ENCODE peak calls at places on chromosomes 4 and X, in six cellular contexts. One of them, this sample, is unnamed.

GRCh38 chr4:114474401-114474800 is 124.2 kb upstream of the UGT8 start:
- DNase-seq in ovary: no peak
- DNase-seq in fibroblast of lung: peak; percentile 12
- DNase-seq in GM23338: no peak
- DNase-seq in mucosa of descending colon: no peak
- DNase-seq in ascending aorta: no peak
- DNase-seq in this sample: no peak

GRCh38 chr4:8508266-8508665 is 67.7 kb downstream of the TRMT44 start:
- DNase-seq in ovary: no peak
- DNase-seq in mucosa of descending colon: no peak
- DNase-seq in GM23338: no peak
- DNase-seq in fibroblast of lung: no peak
- DNase-seq in ascending aorta: no peak
- DNase-seq in this sample: no peak

GRCh38 chr4:71938776-71939175 is 93.0 kb upstream of the NPFFR2 start:
- DNase-seq in ovary: no peak
- DNase-seq in fibroblast of lung: peak; percentile 52
- DNase-seq in mucosa of descending colon: no peak
- DNase-seq in GM23338: no peak
- DNase-seq in ascending aorta: no peak
- DNase-seq in this sample: no peak

GRCh38 chr4:42454755-42455154 is 57.5 kb downstream of the SHISA3 start:
- DNase-seq in ascending aorta: no peak
- DNase-seq in ovary: no peak
- DNase-seq in fibroblast of lung: no peak
- DNase-seq in mucosa of descending colon: no peak
- DNase-seq in GM23338: no peak
- DNase-seq in this sample: no peak

GRCh38 chr4:2416564-2417195 is 1.8 kb downstream of the ZFYVE28 start:
- DNase-seq in ascending aorta: no peak
- DNase-seq in fibroblast of lung: peak; percentile 9
- DNase-seq in mucosa of descending colon: peak; percentile 73
- DNase-seq in GM23338: peak; percentile 85
- DNase-seq in ovary: no peak
- DNase-seq in this sample: peak; percentile 47

GRCh38 chr4:72567821-72568620 is 1.0 kb downstream of the ADAMTS3 start:
- DNase-seq in ovary: peak; percentile 84
- DNase-seq in fibroblast of lung: peak; percentile 93
- DNase-seq in GM23338: peak; percentile 96
- DNase-seq in ascending aorta: peak; percentile 30
- DNase-seq in mucosa of descending colon: peak; percentile 38
- DNase-seq in this sample: peak; percentile 45

GRCh38 chr4:87843936-87844335 is 11.2 kb downstream of the MEPE start:
- DNase-seq in GM23338: no peak
- DNase-seq in ovary: no peak
- DNase-seq in mucosa of descending colon: no peak
- DNase-seq in ascending aorta: no peak
- DNase-seq in fibroblast of lung: peak; percentile 91
- DNase-seq in this sample: no peak

GRCh38 chrX:130184857-130185256 is 13.1 kb downstream of the RAB33A start:
- DNase-seq in ascending aorta: no peak
- DNase-seq in GM23338: no peak
- DNase-seq in mucosa of descending colon: no peak
- DNase-seq in fibroblast of lung: no peak
- DNase-seq in ovary: no peak
- DNase-seq in this sample: no peak

GRCh38 chrX:129158505-129158904 is 364.8 kb downstream of the SMARCA1 start:
- DNase-seq in mucosa of descending colon: no peak
- DNase-seq in ascending aorta: no peak
- DNase-seq in fibroblast of lung: no peak
- DNase-seq in GM23338: peak; percentile 13
- DNase-seq in ovary: no peak
- DNase-seq in this sample: no peak

GRCh38 chrX:135480076-135480475 is 40.4 kb upstream of the INTS6L start:
- DNase-seq in mucosa of descending colon: no peak
- DNase-seq in ovary: no peak
- DNase-seq in fibroblast of lung: no peak
- DNase-seq in ascending aorta: no peak
- DNase-seq in GM23338: no peak
- DNase-seq in this sample: no peak

GRCh38 chr4:105990933-105991332 is 95.7 kb downstream of the NPNT start:
- DNase-seq in ovary: peak; percentile 54
- DNase-seq in fibroblast of lung: peak; percentile 66
- DNase-seq in ascending aorta: peak; percentile 70
- DNase-seq in mucosa of descending colon: peak; percentile 62
- DNase-seq in GM23338: no peak
- DNase-seq in this sample: no peak

GRCh38 chr4:76733380-76733779 is 164.6 kb downstream of the SOWAHB start:
- DNase-seq in ascending aorta: no peak
- DNase-seq in mucosa of descending colon: peak; percentile 49
- DNase-seq in ovary: no peak
- DNase-seq in fibroblast of lung: no peak
- DNase-seq in GM23338: no peak
- DNase-seq in this sample: no peak

GRCh38 chrX:108000751-108001150 is 18.6 kb upstream of the TEX13B start:
- DNase-seq in ovary: no peak
- DNase-seq in ascending aorta: no peak
- DNase-seq in fibroblast of lung: no peak
- DNase-seq in mucosa of descending colon: no peak
- DNase-seq in GM23338: no peak
- DNase-seq in this sample: no peak

GRCh38 chrX:78327370-78328048 is at the start of gene CYSLTR1:
- DNase-seq in mucosa of descending colon: no peak
- DNase-seq in fibroblast of lung: no peak
- DNase-seq in ascending aorta: no peak
- DNase-seq in GM23338: peak; percentile 3
- DNase-seq in ovary: no peak
- DNase-seq in this sample: no peak

GRCh38 chr4:80128941-80129340 is 55.9 kb upstream of the ANTXR2 start:
- DNase-seq in mucosa of descending colon: no peak
- DNase-seq in GM23338: no peak
- DNase-seq in fibroblast of lung: no peak
- DNase-seq in ovary: no peak
- DNase-seq in ascending aorta: no peak
- DNase-seq in this sample: no peak

GRCh38 chr4:38664704-38665401 is 854 bp downstream of the KLF3 start:
- DNase-seq in ovary: peak; percentile 89
- DNase-seq in mucosa of descending colon: peak; percentile 79
- DNase-seq in fibroblast of lung: peak; percentile 63
- DNase-seq in GM23338: peak; percentile 60
- DNase-seq in ascending aorta: no peak
- DNase-seq in this sample: peak; percentile 75

GRCh38 chrX:153776611-153777045 is 4.2 kb upstream of the SRPK3 start:
- DNase-seq in GM23338: no peak
- DNase-seq in mucosa of descending colon: peak; percentile 16
- DNase-seq in ovary: no peak
- DNase-seq in fibroblast of lung: no peak
- DNase-seq in ascending aorta: no peak
- DNase-seq in this sample: peak; percentile 11

GRCh38 chr4:61992351-61992750 is 792.2 kb downstream of the ADGRL3 start:
- DNase-seq in ascending aorta: no peak
- DNase-seq in fibroblast of lung: no peak
- DNase-seq in ovary: no peak
- DNase-seq in mucosa of descending colon: no peak
- DNase-seq in GM23338: peak; percentile 56
- DNase-seq in this sample: peak; percentile 37

GRCh38 chr4:8383016-8383415 is 57.5 kb downstream of the ACOX3 start:
- DNase-seq in ovary: peak; percentile 36
- DNase-seq in ascending aorta: no peak
- DNase-seq in fibroblast of lung: no peak
- DNase-seq in mucosa of descending colon: no peak
- DNase-seq in GM23338: no peak
- DNase-seq in this sample: no peak

GRCh38 chr4:6180841-6181631 is 19.3 kb downstream of the JAKMIP1 start:
- DNase-seq in ascending aorta: no peak
- DNase-seq in GM23338: no peak
- DNase-seq in ovary: no peak
- DNase-seq in fibroblast of lung: no peak
- DNase-seq in mucosa of descending colon: no peak
- DNase-seq in this sample: no peak

GRCh38 chr4:186249785-186250739 is 15.9 kb upstream of the F11 start:
- DNase-seq in GM23338: peak; percentile 85
- DNase-seq in ovary: no peak
- DNase-seq in fibroblast of lung: peak; percentile 35
- DNase-seq in ascending aorta: no peak
- DNase-seq in mucosa of descending colon: no peak
- DNase-seq in this sample: no peak

GRCh38 chr4:68152411-68152810 is 22.7 kb upstream of the TMPRSS11F start:
- DNase-seq in ascending aorta: no peak
- DNase-seq in mucosa of descending colon: no peak
- DNase-seq in fibroblast of lung: peak; percentile 82
- DNase-seq in GM23338: no peak
- DNase-seq in ovary: no peak
- DNase-seq in this sample: no peak

GRCh38 chr4:68724426-68724825 is 54.0 kb upstream of the UGT2B15 start:
- DNase-seq in GM23338: peak; percentile 11
- DNase-seq in mucosa of descending colon: peak; percentile 69
- DNase-seq in fibroblast of lung: no peak
- DNase-seq in ovary: no peak
- DNase-seq in ascending aorta: no peak
- DNase-seq in this sample: no peak

GRCh38 chr4:751676-752075 is 46.0 kb downstream of the PCGF3 start:
- DNase-seq in mucosa of descending colon: no peak
- DNase-seq in GM23338: no peak
- DNase-seq in fibroblast of lung: peak; percentile 58
- DNase-seq in ovary: no peak
- DNase-seq in ascending aorta: no peak
- DNase-seq in this sample: no peak

GRCh38 chr4:9996319-9997110 is 24.8 kb downstream of the SLC2A9 start:
- DNase-seq in mucosa of descending colon: peak; percentile 79
- DNase-seq in fibroblast of lung: peak; percentile 17
- DNase-seq in GM23338: no peak
- DNase-seq in ascending aorta: no peak
- DNase-seq in ovary: no peak
- DNase-seq in this sample: no peak

GRCh38 chr4:96472103-96472867 is 632.4 kb downstream of the PDHA2 start:
- DNase-seq in ovary: no peak
- DNase-seq in mucosa of descending colon: no peak
- DNase-seq in ascending aorta: no peak
- DNase-seq in fibroblast of lung: peak; percentile 4
- DNase-seq in GM23338: no peak
- DNase-seq in this sample: no peak

GRCh38 chr4:10983274-10983673 is 298.7 kb upstream of the CLNK start:
- DNase-seq in GM23338: no peak
- DNase-seq in mucosa of descending colon: no peak
- DNase-seq in ascending aorta: no peak
- DNase-seq in fibroblast of lung: no peak
- DNase-seq in ovary: no peak
- DNase-seq in this sample: no peak

GRCh38 chrX:49187028-49187394 is 838 bp upstream of the PRICKLE3 start:
- DNase-seq in fibroblast of lung: no peak
- DNase-seq in GM23338: peak; percentile 48
- DNase-seq in ascending aorta: no peak
- DNase-seq in ovary: no peak
- DNase-seq in mucosa of descending colon: no peak
- DNase-seq in this sample: peak; percentile 45

DNA sequence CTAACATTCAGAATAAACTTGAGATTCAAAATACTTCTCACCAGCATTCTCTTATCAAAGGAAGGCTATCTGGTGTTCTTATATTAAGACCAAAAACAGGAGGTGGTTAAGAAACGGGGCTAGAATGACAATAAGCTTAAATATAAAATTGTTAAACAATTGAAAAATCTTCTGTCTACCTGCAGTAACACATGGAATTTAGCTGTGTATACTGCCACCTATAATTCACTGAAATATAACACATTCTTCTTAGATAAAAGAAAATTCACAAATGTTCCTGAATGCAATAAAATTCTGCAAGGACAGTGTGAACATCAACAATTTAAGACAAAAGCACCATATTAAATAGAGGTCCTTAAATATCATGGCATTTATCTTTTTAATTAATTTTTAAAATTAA is 11.5 kb upstream of the PCDH10 start:
- DNase-seq in mucosa of descending colon: no peak
- DNase-seq in GM23338: no peak
- DNase-seq in fibroblast of lung: no peak
- DNase-seq in ascending aorta: no peak
- DNase-seq in ovary: no peak
- DNase-seq in this sample: no peak
- TF ChIP-seq CTCF in mucosa of descending colon: no peak
- TF ChIP-seq CTCF in GM23338: no peak
- TF ChIP-seq CTCF in fibroblast of lung: no peak
- TF ChIP-seq CTCF in ascending aorta: no peak
- TF ChIP-seq CTCF in ovary: no peak
- TF ChIP-seq CTCF in this sample: no peak

DNA sequence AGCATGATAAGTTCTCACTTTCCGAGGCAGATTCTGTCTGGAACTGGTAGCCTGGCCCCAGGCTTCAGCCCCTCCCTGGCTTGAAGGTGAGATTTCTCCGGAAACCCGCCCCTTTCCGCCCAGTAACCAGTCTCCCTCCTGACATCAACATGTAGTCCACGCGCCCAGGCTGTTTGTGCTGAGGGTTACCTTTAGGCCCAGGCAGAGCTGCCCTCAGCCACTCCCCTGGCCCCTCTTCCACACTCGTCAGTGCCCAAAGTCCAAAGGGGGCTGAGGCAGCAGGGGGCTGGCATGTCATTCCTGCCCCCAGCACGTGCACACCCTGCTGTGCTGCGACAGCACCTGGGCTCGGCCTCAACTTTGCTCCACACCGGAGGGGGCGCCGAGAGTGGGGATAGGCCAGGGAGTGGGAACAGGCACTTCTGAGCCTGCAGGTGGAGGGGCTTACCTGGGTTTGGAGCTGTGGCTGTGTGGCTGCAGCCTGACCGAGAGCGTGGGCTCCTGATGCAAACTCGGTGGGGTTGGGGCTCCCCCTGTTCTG is 69.5 kb upstream of the ANK2 start:
- DNase-seq in fibroblast of lung: no peak
- DNase-seq in ovary: no peak
- DNase-seq in GM23338: no peak
- DNase-seq in ascending aorta: no peak
- DNase-seq in mucosa of descending colon: no peak
- DNase-seq in this sample: no peak
- TF ChIP-seq CTCF in fibroblast of lung: no peak
- TF ChIP-seq CTCF in ovary: no peak
- TF ChIP-seq CTCF in GM23338: peak; percentile 5
- TF ChIP-seq CTCF in ascending aorta: no peak
- TF ChIP-seq CTCF in mucosa of descending colon: no peak
- TF ChIP-seq CTCF in this sample: no peak

GRCh38 chr4:83252782-83253405 is 31.7 kb downstream of the COQ2 start:
- DNase-seq in ascending aorta: no peak
- DNase-seq in GM23338: peak; percentile 90
- DNase-seq in ovary: no peak
- DNase-seq in fibroblast of lung: peak; percentile 41
- DNase-seq in mucosa of descending colon: peak; percentile 51
- DNase-seq in this sample: peak; percentile 74
- TF ChIP-seq CTCF in ascending aorta: no peak
- TF ChIP-seq CTCF in GM23338: peak; percentile 89
- TF ChIP-seq CTCF in ovary: no peak
- TF ChIP-seq CTCF in fibroblast of lung: peak; percentile 56
- TF ChIP-seq CTCF in mucosa of descending colon: peak; percentile 57
- TF ChIP-seq CTCF in this sample: peak; percentile 79

DNA sequence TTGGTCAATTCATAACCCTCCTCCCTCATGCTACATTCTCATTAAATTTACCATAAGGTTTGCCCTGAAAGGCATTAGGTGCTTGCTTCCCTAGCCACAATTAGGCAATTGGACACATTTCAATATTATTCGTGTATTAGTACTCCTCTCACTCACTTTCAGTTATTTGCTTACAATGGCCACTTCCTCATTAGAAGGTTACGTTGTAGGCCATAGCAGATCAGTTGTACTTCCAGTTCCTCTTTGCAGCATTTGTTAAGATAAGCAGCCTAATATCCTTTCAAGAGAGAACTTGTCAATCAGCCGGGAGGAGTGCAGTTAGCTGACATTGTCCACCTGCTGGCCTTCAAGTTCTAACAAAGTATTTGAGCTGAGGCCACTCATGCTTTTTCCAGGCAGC is 1017.2 kb downstream of the PCDH7 start:
- DNase-seq in mucosa of descending colon: no peak
- DNase-seq in ovary: no peak
- DNase-seq in GM23338: no peak
- DNase-seq in ascending aorta: no peak
- DNase-seq in fibroblast of lung: no peak
- DNase-seq in this sample: no peak
- TF ChIP-seq CTCF in mucosa of descending colon: no peak
- TF ChIP-seq CTCF in ovary: no peak
- TF ChIP-seq CTCF in GM23338: no peak
- TF ChIP-seq CTCF in ascending aorta: no peak
- TF ChIP-seq CTCF in fibroblast of lung: no peak
- TF ChIP-seq CTCF in this sample: no peak

This sample was measured in glutamatergic neuron.